ENCODE peak calls at places on chromosomes 5 and 9, in six cellular contexts. R is cardiac muscle cell, D is Peyer's patch, K is colonic mucosa, Y is right lobe of liver, F is astrocyte. S is an unnamed sample.

GRCh38 chr9:134789168-134789567 is 91.4 kb upstream of the FCN2 start:
- DNase-seq in D (no peak), F (no peak), R (peak; percentile 94), K (no peak), Y (no peak), S (no peak)

GRCh38 chr9:87887151-87887505 is 4.5 kb downstream of the SPATA31E1 start:
- DNase-seq in D (no peak), Y (no peak), R (no peak), F (no peak), K (no peak), S (no peak)

GRCh38 chr5:123460296-123460729 is 37.1 kb upstream of the CEP120 start:
- DNase-seq in Y (no peak), D (peak; percentile 78), R (no peak), F (peak; percentile 22), K (peak; percentile 83), S (no peak)

GRCh38 chr5:80754900-80755299 is 100.1 kb upstream of the DHFR start:
- DNase-seq in F (peak; percentile 63), D (peak; percentile 66), Y (no peak), K (no peak), R (no peak), S (no peak)

GRCh38 chr5:6680922-6681321 is 32.3 kb upstream of the TENT4A start:
- DNase-seq in R (no peak), D (no peak), Y (no peak), K (no peak), F (no peak), S (no peak)

GRCh38 chr9:129036923-129037766 is 719 bp downstream of the MIGA2 start:
- DNase-seq in R (no peak), F (no peak), K (no peak), D (no peak), Y (no peak), S (no peak)

GRCh38 chr5:74275204-74275992 is 365.1 kb downstream of the ENC1 start:
- DNase-seq in Y (no peak), D (no peak), K (no peak), F (peak; percentile 46), R (no peak), S (no peak)

GRCh38 chr5:75681125-75681830 is 36.0 kb downstream of the POC5 start:
- DNase-seq in K (no peak), R (peak; percentile 54), F (peak; percentile 30), D (no peak), Y (no peak), S (no peak)

GRCh38 chr9:7790022-7790818 is 9.4 kb downstream of the DMAC1 start:
- DNase-seq in K (peak; percentile 63), F (no peak), Y (no peak), D (no peak), R (no peak), S (no peak)

GRCh38 chr9:126146254-126147145 is 180.1 kb upstream of the MVB12B start:
- DNase-seq in R (peak; percentile 69), K (peak; percentile 29), F (no peak), Y (peak; percentile 42), D (peak; percentile 58), S (no peak)

GRCh38 chr5:54120473-54120872 is 189.9 kb downstream of the ARL15 start:
- DNase-seq in F (no peak), K (no peak), D (no peak), Y (no peak), R (no peak), S (no peak)

GRCh38 chr9:86550411-86550810 is 196.2 kb upstream of the TUT7 start:
- DNase-seq in D (no peak), K (no peak), Y (no peak), F (no peak), R (no peak), S (no peak)

GRCh38 chr9:100674419-100675122 is 96.7 kb downstream of the CAVIN4 start:
- DNase-seq in R (no peak), D (no peak), K (no peak), F (no peak), Y (no peak), S (no peak)

GRCh38 chr9:133730994-133731715 is 7.0 kb downstream of the SARDH start:
- DNase-seq in R (no peak), Y (no peak), F (no peak), D (no peak), K (no peak), S (no peak)

GRCh38 chr5:122775713-122776084 is 819 bp downstream of the SNX2 start:
- DNase-seq in Y (no peak), D (no peak), R (no peak), F (no peak), K (no peak), S (no peak)

GRCh38 chr5:14134086-14134485 is 9.1 kb upstream of the TRIO start:
- DNase-seq in F (no peak), K (no peak), R (no peak), D (no peak), Y (no peak), S (no peak)

GRCh38 chr9:125143377-125144090 is at the start of gene SCAI:
- DNase-seq in Y (peak; percentile 99), D (peak; percentile 100), K (peak; percentile 99), F (peak; percentile 94), R (peak; percentile 99), S (peak; percentile 94)

GRCh38 chr5:60447488-60447920 is 252.5 kb downstream of the DEPDC1B start:
- DNase-seq in Y (no peak), D (no peak), F (no peak), R (no peak), K (peak; percentile 19), S (no peak)

GRCh38 chr5:132294728-132295504 is 722 bp downstream of the SLC22A4 start:
- DNase-seq in D (peak; percentile 88), K (peak; percentile 73), F (peak; percentile 71), Y (peak; percentile 72), R (peak; percentile 50), S (no peak)

GRCh38 chr5:176440932-176441706 is 7.1 kb upstream of the FAF2 start:
- DNase-seq in F (peak; percentile 20), R (peak; percentile 22), K (no peak), D (no peak), Y (no peak), S (no peak)

GRCh38 chr9:113520109-113520642 is 56.6 kb downstream of the RGS3 start:
- DNase-seq in Y (no peak), F (peak; percentile 46), D (peak; percentile 79), R (no peak), K (no peak), S (peak; percentile 42)

GRCh38 chr9:96140401-96141180 is 161.4 kb downstream of the HSD17B3 start:
- DNase-seq in F (no peak), Y (no peak), K (peak; percentile 34), D (no peak), R (no peak), S (no peak)

GRCh38 chr9:111961575-111961974 is 65.0 kb downstream of the UGCG start:
- DNase-seq in F (peak; percentile 79), R (no peak), D (peak; percentile 62), K (peak; percentile 35), Y (no peak), S (no peak)

GRCh38 chr9:86946712-86947145 is 577 bp downstream of the GAS1 start:
- DNase-seq in D (peak; percentile 58), R (peak; percentile 66), K (peak; percentile 50), Y (peak; percentile 42), F (peak; percentile 47), S (no peak)

GRCh38 chr5:55497712-55498111 is 37.1 kb downstream of the PLPP1 start:
- DNase-seq in K (no peak), D (no peak), F (no peak), R (peak; percentile 27), Y (no peak), S (no peak)

GRCh38 chr5:132293066-132293991 is 865 bp upstream of the SLC22A4 start:
- DNase-seq in Y (peak; percentile 91), K (peak; percentile 84), F (peak; percentile 81), D (peak; percentile 85), R (peak; percentile 90), S (peak; percentile 48)

GRCh38 chr5:79621056-79621455 is 8.8 kb downstream of the TENT2 start:
- DNase-seq in K (no peak), R (no peak), Y (no peak), D (no peak), F (peak; percentile 84), S (no peak)

GRCh38 chr9:88084816-88085215 is 53.5 kb downstream of the SPATA31C2 start:
- DNase-seq in Y (no peak), D (no peak), K (no peak), R (no peak), F (no peak), S (no peak)

GRCh38 chr9:21741151-21741550 is 61.3 kb upstream of the MTAP start:
- DNase-seq in R (no peak), K (no peak), D (no peak), F (peak; percentile 65), Y (no peak), S (no peak)

GRCh38 chr9:40907657-40908624 is 220.5 kb downstream of the FOXD4L6 start:
- DNase-seq in F (no peak), R (no peak), D (no peak), Y (no peak), K (no peak), S (no peak)
- H3K9me3 ChIP-seq in F (peaks cover 49% of the 10 kb centered on the region), R (peaks cover 32% of the 10 kb centered on the region), D (peaks cover 72% of the 10 kb centered on the region), Y (peaks cover 9% of the 10 kb centered on the region), K (peaks cover 4% of the 10 kb centered on the region), S (peaks cover 46% of the 10 kb centered on the region)

GRCh38 chr5:150901446-150901845 is 3.3 kb downstream of the ZNF300 start:
- DNase-seq in F (no peak), D (no peak), K (no peak), Y (no peak), R (no peak), S (no peak)

GRCh38 chr5:150904479-150905311 is at the start of gene ZNF300:
- DNase-seq in F (peak; percentile 95), D (peak; percentile 88), Y (peak; percentile 75), K (peak; percentile 87), R (peak; percentile 93), S (peak; percentile 13)

DNA sequence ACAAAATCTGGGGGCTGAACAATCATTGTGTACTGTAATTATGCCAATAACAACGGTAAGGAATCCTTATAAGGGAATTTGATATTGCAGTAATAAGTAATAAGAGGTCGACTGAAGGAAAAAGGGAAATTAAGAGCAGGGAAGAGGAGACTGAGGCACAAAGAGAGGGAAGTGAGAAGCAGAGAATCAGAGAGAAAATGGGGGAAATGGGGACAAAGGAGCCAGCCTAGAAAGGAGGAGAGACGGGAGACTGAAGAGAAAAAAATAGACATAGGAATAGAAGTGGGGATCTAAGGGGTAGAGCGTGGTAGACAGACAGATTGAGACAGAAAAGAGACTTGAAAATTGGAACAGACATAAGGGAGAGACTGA is 518 bp upstream of the ZNF300 start:
- DNase-seq in D (no peak), Y (no peak), K (no peak), F (no peak), R (no peak), S (no peak)
- H3K9me3 ChIP-seq in D (peaks cover 16% of the 10 kb centered on the region), Y (peaks cover 2% of the 10 kb centered on the region), K (no peaks in the 10 kb centered on the region), F (peaks cover 28% of the 10 kb centered on the region), R (no peaks in the 10 kb centered on the region), S (peaks cover 13% of the 10 kb centered on the region)

DNA sequence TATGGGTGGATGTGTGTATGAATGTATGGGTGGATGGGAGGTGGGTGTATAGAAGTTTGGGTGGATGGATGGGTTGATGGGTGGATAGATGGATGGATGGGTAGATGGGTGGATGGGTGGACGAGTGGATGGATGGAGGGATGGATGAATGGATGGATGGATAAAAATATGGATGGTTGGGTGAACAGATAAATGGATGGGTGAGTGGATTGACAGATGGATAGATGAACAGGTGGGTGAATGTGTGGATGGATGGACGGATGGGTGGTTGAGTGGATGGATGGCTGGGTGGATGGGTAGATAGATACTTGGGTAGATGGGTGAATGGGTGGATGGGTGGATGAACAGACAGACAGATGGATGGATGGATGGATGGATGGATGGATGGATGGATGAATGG is 166.9 kb downstream of the IRX2 start:
- DNase-seq in Y (no peak), R (no peak), F (no peak), K (no peak), D (no peak), S (no peak)
- H3K9me3 ChIP-seq in Y (no peaks in the 10 kb centered on the region), R (no peaks in the 10 kb centered on the region), F (peaks cover 10% of the 10 kb centered on the region), K (no peaks in the 10 kb centered on the region), D (no peaks in the 10 kb centered on the region), S (no peaks in the 10 kb centered on the region)

GRCh38 chr5:91562922-91563321 is 179.8 kb upstream of the ARRDC3 start:
- DNase-seq in R (no peak), F (no peak), D (no peak), Y (no peak), K (no peak), S (no peak)
- H3K9me3 ChIP-seq in R (no peaks in the 10 kb centered on the region), F (no peaks in the 10 kb centered on the region), D (no peaks in the 10 kb centered on the region), Y (no peaks in the 10 kb centered on the region), K (peaks cover 5% of the 10 kb centered on the region), S (no peaks in the 10 kb centered on the region)

S was measured in T-helper 17 cell.